ENCODE peak calls at places on chromosomes 16 and 17, in ten cellular contexts. S is fibroblast of pulmonary artery; F is activated B cell treated with CpG ODN at 0.5 μM for 24 hours; T is endothelial cell of umbilical vein; R is heart right ventricle; E is CD4-positive, alpha-beta T cell; M is AG10803; C is fibroblast of the aortic adventitia; Y is lung; N is BE2C. H is an unnamed sample.

GRCh38 chr17:17904171-17905035 is 67.6 kb upstream of the SREBF1 start:
- DNase-seq in N (no peak), C (peak), E (no peak), S (no peak), R (no peak), Y (no peak), T (no peak), F (no peak), M (peak), H (no peak)

GRCh38 chr16:88131256-88131655 is 180.0 kb downstream of the BANP start:
- DNase-seq in S (no peak), T (no peak), E (no peak), R (no peak), F (no peak), M (no peak), Y (no peak), N (no peak), C (no peak), H (no peak)

GRCh38 chr17:68456529-68457167 is 648 bp downstream of the WIPI1 start:
- DNase-seq in N (peak), T (peak), S (peak), C (peak), E (no peak), R (peak), F (no peak), Y (peak), M (peak), H (no peak)

GRCh38 chr16:12119562-12119961 is 143.0 kb downstream of the SNX29 start:
- DNase-seq in C (peak), M (peak), S (no peak), F (no peak), N (no peak), R (peak), Y (no peak), E (no peak), T (no peak), H (no peak)

GRCh38 chr16:64580558-64580957 is 541.3 kb downstream of the CDH11 start:
- DNase-seq in T (no peak), N (no peak), E (no peak), C (no peak), R (no peak), S (no peak), M (no peak), Y (no peak), F (no peak), H (no peak)

GRCh38 chr17:64611374-64611773 is 50.7 kb downstream of the SMURF2 start:
- DNase-seq in C (no peak), F (no peak), N (no peak), R (no peak), T (no peak), S (no peak), E (no peak), M (no peak), Y (no peak), H (no peak)

GRCh38 chr16:66199189-66199588 is 167.3 kb upstream of the CDH5 start:
- DNase-seq in C (peak), E (no peak), S (peak), R (no peak), F (no peak), Y (peak), M (peak), T (no peak), N (no peak), H (no peak)

GRCh38 chr16:27405546-27406451 is 3.8 kb downstream of the IL21R start:
- DNase-seq in Y (no peak), S (no peak), T (no peak), R (no peak), C (peak), M (peak), N (no peak), E (no peak), F (peak), H (no peak)

GRCh38 chr17:5485270-5486205 is at the start of gene DERL2:
- DNase-seq in R (no peak), T (no peak), Y (peak), E (no peak), M (peak), F (no peak), S (peak), C (peak), N (no peak), H (no peak)

GRCh38 chr16:11076259-11077018 is 132.1 kb downstream of the CLEC16A start:
- DNase-seq in Y (no peak), S (no peak), E (no peak), C (no peak), T (no peak), F (no peak), N (no peak), R (no peak), M (no peak), H (no peak)

GRCh38 chr17:77647531-77647930 is 311.0 kb upstream of the TNRC6C start:
- DNase-seq in T (no peak), E (no peak), N (no peak), C (no peak), R (no peak), F (no peak), M (no peak), Y (no peak), S (no peak), H (no peak)

GRCh38 chr17:17741346-17742023 is 60.2 kb downstream of the RAI1 start:
- DNase-seq in Y (no peak), N (no peak), E (no peak), M (peak), S (peak), R (no peak), F (no peak), T (peak), C (peak), H (peak)

GRCh38 chr16:28265822-28266221 is 26.5 kb upstream of the SBK1 start:
- DNase-seq in T (no peak), E (no peak), Y (no peak), N (no peak), F (no peak), M (no peak), S (no peak), C (no peak), R (no peak), H (no peak)

GRCh38 chr17:32835291-32835761 is 41.6 kb downstream of the MYO1D start:
- DNase-seq in S (no peak), T (no peak), Y (no peak), R (no peak), C (no peak), M (no peak), N (no peak), E (no peak), F (no peak), H (no peak)

GRCh38 chr17:19387921-19388521 is 1.0 kb upstream of the MFAP4 start:
- DNase-seq in M (peak), R (no peak), F (no peak), N (no peak), T (no peak), E (no peak), Y (no peak), S (no peak), C (peak), H (no peak)

GRCh38 chr17:57954421-57955182 is 610 bp downstream of the CUEDC1 start:
- DNase-seq in C (peak), F (peak), S (peak), E (no peak), T (peak), Y (peak), R (peak), M (peak), N (peak), H (peak)

GRCh38 chr16:57976331-57976796 is 5.4 kb upstream of the CNGB1 start:
- DNase-seq in E (no peak), N (no peak), R (no peak), M (peak), F (no peak), C (peak), T (no peak), Y (no peak), S (peak), H (no peak)

GRCh38 chr16:46638947-46639925 is 18.1 kb upstream of the SHCBP1 start:
- DNase-seq in S (peak), Y (no peak), E (no peak), T (no peak), N (no peak), F (no peak), C (peak), R (no peak), M (peak), H (no peak)

GRCh38 chr16:5488581-5488980 is 391.0 kb upstream of the EEF2KMT start:
- DNase-seq in Y (no peak), C (no peak), E (no peak), T (no peak), S (no peak), M (no peak), F (no peak), N (no peak), R (no peak), H (no peak)

GRCh38 chr17:13222931-13223330 is 205.1 kb upstream of the ELAC2 start:
- DNase-seq in M (no peak), F (no peak), N (no peak), E (no peak), C (no peak), R (no peak), S (no peak), T (no peak), Y (no peak), H (peak)

GRCh38 chr17:58755577-58756245 is at the start of gene PPM1E:
- DNase-seq in N (peak), S (peak), E (peak), M (peak), R (peak), C (peak), Y (no peak), F (peak), T (peak), H (peak)

GRCh38 chr16:27483624-27484023 is 66.1 kb downstream of the GTF3C1 start:
- DNase-seq in F (no peak), R (no peak), S (no peak), C (no peak), M (no peak), E (no peak), T (peak), Y (no peak), N (no peak), H (no peak)

GRCh38 chr16:89453662-89454321 is 36.6 kb downstream of the ANKRD11 start:
- DNase-seq in S (peak), F (no peak), Y (no peak), E (no peak), R (no peak), M (no peak), T (peak), N (no peak), C (peak), H (no peak)
- TF ChIP-seq CTCF in S (peak), F (no peak), Y (no peak), E (no peak), R (peak), M (peak), T (peak), N (peak), C (peak), H (no peak)

GRCh38 chr17:50944054-50944901 is 78.1 kb upstream of the TOB1 start:
- DNase-seq in C (no peak), N (peak), T (peak), E (peak), S (peak), Y (peak), F (no peak), M (peak), R (peak), H (peak)
- TF ChIP-seq CTCF in C (peak), N (no peak), T (no peak), E (no peak), S (no peak), Y (no peak), F (no peak), M (no peak), R (no peak), H (no peak)

DNA sequence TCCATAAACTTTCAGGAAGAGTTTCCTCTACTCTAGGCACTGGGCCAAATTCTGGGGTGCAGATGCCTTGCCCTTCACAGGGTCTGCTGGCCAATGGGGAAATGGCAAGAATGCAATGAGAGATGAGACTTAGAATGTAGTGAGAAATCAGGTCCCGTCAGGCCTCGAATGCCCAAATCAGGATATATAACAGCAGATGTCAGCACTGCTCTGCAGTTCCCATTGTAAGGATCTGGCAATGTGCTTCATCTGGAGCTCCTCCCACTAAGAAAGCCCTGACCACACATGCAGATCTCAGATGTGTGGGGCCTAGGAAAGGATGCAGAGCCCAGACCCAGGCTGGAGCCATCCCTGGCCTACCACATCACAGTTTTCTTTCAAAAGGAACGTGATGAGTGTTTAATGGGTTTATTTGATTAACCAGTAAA is 13.9 kb upstream of the LPCAT2 start:
- DNase-seq in M (peak), N (peak), Y (peak), S (peak), T (peak), E (no peak), R (peak), F (no peak), C (peak), H (no peak)
- TF ChIP-seq CTCF in M (peak), N (peak), Y (peak), S (peak), T (peak), E (no peak), R (peak), F (no peak), C (no peak), H (peak)

GRCh38 chr16:74724820-74725549 is 24.3 kb upstream of the MLKL start:
- DNase-seq in F (no peak), C (peak), E (no peak), Y (no peak), R (no peak), S (peak), M (no peak), T (no peak), N (no peak), H (no peak)
- TF ChIP-seq CTCF in F (no peak), C (peak), E (no peak), Y (no peak), R (no peak), S (peak), M (peak), T (no peak), N (no peak), H (no peak)

DNA sequence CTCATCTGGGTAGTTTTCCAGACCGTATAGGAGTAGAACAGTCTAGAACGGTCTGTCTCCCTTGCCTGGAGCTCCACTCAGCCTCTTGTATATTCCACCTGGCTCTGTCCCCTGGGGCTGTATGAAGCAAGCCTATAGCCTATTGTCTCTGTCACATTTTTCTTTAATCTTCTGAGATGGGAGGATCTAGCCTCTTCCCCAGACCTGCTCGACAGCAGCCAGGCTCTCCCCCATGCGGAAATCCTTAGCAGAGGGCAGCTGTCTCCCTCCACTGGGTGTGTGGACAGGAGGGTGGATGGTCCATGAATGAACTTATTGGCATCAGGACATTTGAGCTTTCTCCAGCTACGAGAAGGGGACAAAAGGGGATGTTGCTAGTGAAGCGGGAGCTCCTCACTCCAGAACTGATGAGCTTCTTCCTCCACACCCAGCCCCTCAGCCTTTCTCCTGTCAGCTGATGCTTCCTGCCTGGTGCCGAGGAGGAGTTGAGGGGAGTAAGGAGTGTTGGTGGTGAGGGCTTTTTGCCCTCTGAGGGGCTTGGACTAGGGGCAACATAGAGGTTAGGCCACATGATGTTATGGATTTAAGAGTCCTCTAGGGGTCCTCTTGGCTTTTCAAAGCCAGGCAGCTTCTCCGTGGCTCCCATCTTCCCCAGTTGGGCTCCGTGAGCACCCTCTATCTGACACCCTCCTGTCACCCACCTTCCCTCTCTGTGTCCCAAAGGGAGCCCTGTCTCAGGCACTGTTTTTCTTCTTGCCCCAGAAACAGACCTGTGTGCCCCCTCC is 28.0 kb downstream of the ARHGAP23 start:
- DNase-seq in M (no peak), F (no peak), C (no peak), E (no peak), N (no peak), T (peak), Y (no peak), R (no peak), S (peak), H (peak)
- TF ChIP-seq CTCF in M (no peak), F (no peak), C (peak), E (no peak), N (peak), T (peak), Y (no peak), R (no peak), S (peak), H (no peak)

DNA sequence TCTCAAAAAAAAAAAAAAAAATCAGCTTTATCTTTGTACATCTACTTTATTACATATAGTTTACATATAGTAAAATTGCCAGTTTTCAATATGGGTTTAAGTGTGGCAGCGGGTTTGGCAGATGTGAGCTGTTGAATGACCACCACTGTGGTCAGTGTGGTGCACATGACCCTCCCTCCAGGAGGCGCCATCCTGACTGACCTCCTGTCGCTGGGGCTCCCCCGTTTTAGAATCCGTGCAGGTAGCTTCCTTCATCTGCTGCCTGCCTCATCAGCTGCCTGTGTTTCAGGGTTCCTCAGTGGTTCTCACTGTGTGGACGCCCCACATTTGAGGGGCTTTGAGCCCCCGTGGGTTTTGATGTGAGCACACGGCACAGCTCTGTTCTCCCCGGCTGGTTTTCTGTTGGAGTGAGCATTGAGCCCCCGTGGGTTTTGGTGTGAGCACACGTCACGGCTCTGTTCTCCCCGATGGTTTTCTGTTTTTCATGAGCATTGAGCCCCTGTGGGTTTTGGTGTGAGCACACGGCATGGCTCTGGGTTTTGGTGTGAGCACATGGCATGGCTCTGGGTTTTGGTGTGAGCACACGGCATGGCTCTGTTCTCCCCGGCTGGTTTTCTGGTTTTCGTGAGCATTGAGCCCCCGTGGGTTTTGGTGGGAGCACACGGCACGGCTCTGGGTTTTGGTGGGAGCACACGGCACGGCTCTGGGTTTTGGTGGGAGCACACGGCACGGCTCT is 57.9 kb upstream of the ZNF750 start:
- DNase-seq in F (no peak), R (no peak), T (no peak), N (no peak), E (no peak), Y (no peak), M (no peak), C (no peak), S (no peak), H (no peak)
- TF ChIP-seq CTCF in F (no peak), R (no peak), T (no peak), N (no peak), E (no peak), Y (no peak), M (no peak), C (no peak), S (no peak), H (no peak)